ENCODE peak calls at places on chromosomes 2 and 18, in seven cellular contexts. A is prostate gland, R is endothelial cell of umbilical vein, P is sigmoid colon, T is PC-9, B is colonic mucosa, Y is AG04450. W is an unnamed sample. For H3K9me3, the result is how much of the 10 kb centered on the place peaks cover.

GRCh38 chr2:203673933-203674332 is 32.5 kb upstream of the CD28 start:
- DNase-seq in Y (no peak), P (no peak), B (no peak), T (no peak), A (no peak), R (no peak), W (no peak)

GRCh38 chr18:50559750-50560680 is at the start of gene MAPK4:
- DNase-seq in Y (no peak), R (no peak), A (peak), T (no peak), P (peak), B (peak), W (peak)

GRCh38 chr2:48313036-48313877 is 216.7 kb upstream of the STON1 start:
- DNase-seq in P (no peak), A (no peak), Y (no peak), R (no peak), T (no peak), B (no peak), W (no peak)

GRCh38 chr2:48530033-48530804 is at the start of gene STON1:
- DNase-seq in A (peak), R (peak), P (peak), Y (no peak), T (no peak), B (peak), W (peak)

GRCh38 chr2:202378001-202378400 is 1.9 kb downstream of the BMPR2 start:
- DNase-seq in A (no peak), R (peak), P (no peak), T (no peak), B (no peak), Y (no peak), W (no peak)

GRCh38 chr18:9574473-9575115 is 39.8 kb downstream of the PPP4R1 start:
- DNase-seq in T (no peak), A (no peak), Y (no peak), B (no peak), P (no peak), R (no peak), W (no peak)

GRCh38 chr18:63831080-63831788 is 56.0 kb downstream of the SERPINB7 start:
- DNase-seq in T (no peak), P (no peak), Y (no peak), A (no peak), B (no peak), R (no peak), W (no peak)

GRCh38 chr2:159589286-159589685 is 27.1 kb downstream of the BAZ2B start:
- DNase-seq in R (no peak), T (no peak), P (no peak), A (no peak), Y (no peak), B (no peak), W (no peak)

GRCh38 chr2:64876137-64876647 is 113.0 kb upstream of the SLC1A4 start:
- DNase-seq in P (no peak), T (peak), B (peak), R (peak), Y (no peak), A (no peak), W (no peak)

GRCh38 chr2:134217316-134217715 is 36.6 kb upstream of the MGAT5 start:
- DNase-seq in B (no peak), T (no peak), A (no peak), Y (no peak), P (no peak), R (no peak), W (no peak)

GRCh38 chr2:45013229-45014015 is 4.2 kb upstream of the SIX2 start:
- DNase-seq in B (no peak), A (no peak), P (no peak), T (no peak), Y (no peak), R (no peak), W (no peak)

GRCh38 chr2:230496891-230497290 is 80.9 kb downstream of the SP100 start:
- DNase-seq in R (no peak), A (no peak), B (no peak), Y (no peak), P (no peak), T (no peak), W (no peak)

GRCh38 chr2:30686000-30686399 is 121.2 kb downstream of the CAPN13 start:
- DNase-seq in P (peak), T (peak), R (no peak), A (no peak), B (no peak), Y (no peak), W (no peak)

GRCh38 chr18:3332376-3332775 is 70.4 kb downstream of the MYL12B start:
- DNase-seq in R (no peak), Y (no peak), A (no peak), T (no peak), B (no peak), P (no peak), W (no peak)

GRCh38 chr18:66439670-66440069 is 164.2 kb downstream of the CDH19 start:
- DNase-seq in A (no peak), Y (no peak), B (no peak), P (no peak), R (no peak), T (no peak), W (peak)

GRCh38 chr2:195805283-195805976 is 148.4 kb downstream of the SLC39A10 start:
- DNase-seq in T (no peak), P (no peak), Y (no peak), R (no peak), A (no peak), B (no peak), W (no peak)

GRCh38 chr2:215401896-215402379 is 33.9 kb downstream of the FN1 start:
- DNase-seq in P (no peak), T (no peak), R (no peak), A (no peak), B (no peak), Y (peak), W (no peak)

GRCh38 chr18:36186461-36187137 is 698 bp upstream of the MOCOS start:
- DNase-seq in Y (no peak), R (no peak), T (no peak), P (no peak), B (peak), A (no peak), W (peak)

GRCh38 chr2:2569306-2569705 is 238.2 kb upstream of the MYT1L start:
- DNase-seq in Y (no peak), R (no peak), P (no peak), B (no peak), T (no peak), A (no peak), W (no peak)

GRCh38 chr2:119694994-119695521 is 16.1 kb downstream of the TMEM177 start:
- DNase-seq in B (no peak), T (no peak), R (peak), P (no peak), A (peak), Y (no peak), W (no peak)

GRCh38 chr18:31954349-31954748 is 11.4 kb upstream of the TRAPPC8 start:
- DNase-seq in P (no peak), B (peak), A (no peak), R (no peak), Y (no peak), T (no peak), W (no peak)

GRCh38 chr2:50116611-50117010 is 915.3 kb downstream of the NRXN1 start:
- DNase-seq in T (no peak), B (no peak), P (no peak), Y (no peak), A (no peak), R (no peak), W (no peak)

GRCh38 chr2:37856101-37856751 is 68.9 kb upstream of the RMDN2 start:
- DNase-seq in P (peak), R (no peak), Y (no peak), T (no peak), B (no peak), A (no peak), W (peak)

GRCh38 chr2:227657204-227657845 is 9.3 kb upstream of the SCYGR5 start:
- DNase-seq in A (no peak), P (no peak), Y (no peak), T (no peak), R (no peak), B (no peak), W (no peak)

GRCh38 chr2:95115418-95115817 is 6.2 kb downstream of the MRPS5 start:
- DNase-seq in Y (peak), R (peak), T (peak), P (peak), A (peak), B (peak), W (peak)

GRCh38 chr2:66466435-66466834 is 31.5 kb downstream of the MEIS1 start:
- DNase-seq in P (no peak), B (no peak), Y (no peak), A (peak), R (no peak), T (no peak), W (no peak)

GRCh38 chr2:170816499-170817246 is at the start of gene GAD1:
- DNase-seq in R (peak), P (peak), A (peak), Y (no peak), T (peak), B (peak), W (peak)

GRCh38 chr2:65054749-65055426 is 1.3 kb upstream of the CEP68 start:
- DNase-seq in B (no peak), P (no peak), Y (no peak), R (no peak), T (no peak), A (no peak), W (no peak)

GRCh38 chr2:68799138-68799537 is 64.5 kb downstream of the ARHGAP25 start:
- DNase-seq in B (no peak), A (peak), Y (no peak), R (no peak), T (no peak), P (no peak), W (no peak)

GRCh38 chr2:187567126-187567525 is 12.9 kb upstream of the TFPI start:
- DNase-seq in Y (peak), T (no peak), P (no peak), B (no peak), A (no peak), R (peak), W (no peak)

GRCh38 chr18:79896746-79897145 is 54.7 kb downstream of the SLC66A2 start:
- DNase-seq in T (no peak), P (no peak), R (no peak), B (no peak), Y (no peak), A (no peak), W (no peak)
- H3K9me3 ChIP-seq in T (under half), P (under half), R (under half), B (under half), Y (half or more), A (under half), W (under half)

DNA sequence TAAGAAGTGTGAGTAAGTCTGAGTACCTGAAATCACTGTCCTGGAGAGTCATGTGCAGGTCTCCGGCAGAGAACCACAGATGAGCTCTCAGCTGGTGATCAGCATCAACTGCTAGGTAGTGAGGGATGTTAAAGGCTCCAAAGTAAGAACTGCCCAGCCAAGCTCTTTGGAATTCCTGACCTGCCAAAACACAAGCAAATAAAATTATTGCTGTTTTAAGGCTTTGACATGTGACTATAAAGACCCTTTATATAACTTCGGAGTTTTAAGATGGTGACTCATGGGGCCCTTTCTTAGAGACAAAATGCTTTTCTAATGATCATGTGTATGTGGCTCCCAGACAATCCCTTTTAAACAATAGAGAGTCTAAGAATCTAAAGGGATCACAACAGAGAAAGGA is 855.7 kb downstream of the TRIB2 start:
- DNase-seq in Y (no peak), R (no peak), B (no peak), T (no peak), A (no peak), P (no peak), W (no peak)
- H3K9me3 ChIP-seq in Y (under half), R (under half), B (under half), T (under half), A (under half), P (under half), W (under half)

DNA sequence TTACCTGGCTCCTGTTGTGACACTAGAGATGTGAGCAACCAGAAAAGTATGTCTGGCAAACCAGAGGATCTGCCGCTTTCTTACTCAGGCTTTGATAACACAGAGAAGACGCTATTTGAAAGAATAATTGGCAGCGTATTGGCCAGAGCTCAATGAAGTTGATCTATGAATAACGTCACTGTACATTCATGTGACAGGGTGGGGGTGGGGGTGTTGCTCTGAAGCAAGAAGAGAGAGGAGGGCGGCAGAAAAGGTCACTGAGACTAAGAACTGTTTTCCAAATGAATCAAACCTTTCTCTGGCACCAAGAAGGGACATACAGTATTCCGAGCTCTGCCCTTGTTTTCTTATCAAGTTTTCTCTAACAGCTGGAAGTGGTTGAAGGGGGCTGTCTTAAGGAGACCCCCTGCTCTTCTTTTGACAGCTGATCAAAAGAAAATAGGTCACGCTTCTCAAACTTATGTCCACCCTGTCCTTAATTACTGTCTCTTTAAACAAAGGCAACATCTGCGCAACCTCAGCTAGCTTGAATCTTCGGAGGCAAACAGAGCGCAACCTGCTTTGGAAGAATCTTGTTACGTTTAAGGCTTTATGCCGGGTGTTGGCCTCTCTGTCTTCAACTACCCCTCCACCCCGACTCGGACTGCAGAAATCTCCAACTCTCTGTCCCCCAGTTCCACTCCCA is 1.5 kb upstream of the ONECUT2 start:
- DNase-seq in T (peak), A (no peak), P (no peak), Y (no peak), R (no peak), B (no peak), W (no peak)
- H3K9me3 ChIP-seq in T (under half), A (under half), P (under half), Y (under half), R (under half), B (under half), W (under half)

DNA sequence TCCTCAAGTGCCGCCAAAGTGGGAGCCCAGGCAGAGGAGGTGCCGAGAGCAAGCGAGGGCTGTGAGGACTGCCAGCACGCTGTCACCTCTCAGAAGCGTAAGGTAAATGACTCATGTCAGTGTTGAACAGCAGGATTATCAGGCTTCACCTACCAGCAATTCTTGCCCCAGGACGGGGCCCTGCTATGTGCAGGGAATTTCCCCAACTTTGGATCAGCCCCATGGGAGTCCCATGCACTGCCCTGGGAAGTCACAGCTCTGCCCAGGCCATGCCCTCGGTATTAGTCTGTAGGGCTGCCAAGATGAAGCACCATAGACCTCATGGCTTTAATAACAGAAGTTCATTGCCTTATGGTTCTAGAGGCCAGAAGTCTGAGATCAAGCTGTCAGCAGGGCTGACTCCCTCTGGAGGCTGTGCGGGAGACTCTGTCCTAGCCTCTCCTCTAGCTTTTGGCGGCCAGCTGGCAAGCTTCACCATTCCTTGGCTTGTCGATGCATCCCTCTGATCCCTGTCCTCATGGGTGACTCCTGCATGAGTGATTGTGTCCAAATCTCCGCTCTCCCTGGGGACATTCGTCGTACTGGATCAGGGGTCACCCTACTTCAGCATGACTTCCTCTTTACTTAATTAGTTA is 55.9 kb downstream of the TRPM8 start:
- DNase-seq in B (no peak), R (no peak), A (no peak), P (no peak), T (peak), Y (no peak), W (no peak)
- H3K9me3 ChIP-seq in B (under half), R (under half), A (under half), P (under half), T (under half), Y (under half), W (under half)

GRCh38 chr18:10926565-10927194 is 222.7 kb downstream of the PIEZO2 start:
- DNase-seq in P (no peak), T (no peak), A (no peak), Y (no peak), R (peak), B (no peak), W (no peak)

GRCh38 chr18:10930078-10930477 is 219.3 kb downstream of the PIEZO2 start:
- DNase-seq in B (no peak), A (no peak), R (no peak), P (no peak), T (no peak), Y (no peak), W (no peak)

GRCh38 chr18:10927290-10927979 is 221.9 kb downstream of the PIEZO2 start:
- DNase-seq in R (peak), A (no peak), B (no peak), Y (peak), T (no peak), P (no peak), W (no peak)

GRCh38 chr18:10927980-10928605 is 221.3 kb downstream of the PIEZO2 start:
- DNase-seq in B (no peak), A (no peak), P (no peak), Y (no peak), T (no peak), R (no peak), W (no peak)

DNA sequence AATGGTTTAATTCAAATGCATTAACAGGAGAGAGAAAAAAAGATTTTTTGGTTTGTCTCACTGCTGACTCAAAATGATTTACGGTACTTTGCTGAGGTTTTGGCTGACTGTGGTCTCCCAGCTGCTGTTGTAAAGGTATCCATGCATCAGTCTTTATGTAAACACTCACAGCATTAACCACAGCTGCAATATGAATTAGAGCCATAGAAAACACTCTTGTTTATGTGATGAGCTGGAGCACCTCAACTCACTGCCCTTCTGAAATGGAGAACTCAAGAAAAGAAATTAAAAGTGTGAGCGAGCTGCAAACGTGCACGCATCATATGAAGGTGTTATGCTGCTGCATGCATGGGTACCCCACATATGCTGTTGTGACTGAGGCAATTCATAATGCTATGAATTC is 220.4 kb downstream of the PIEZO2 start:
- DNase-seq in A (no peak), Y (peak), P (no peak), R (no peak), B (no peak), T (no peak), W (no peak)
- H3K9me3 ChIP-seq in A (under half), Y (under half), P (under half), R (under half), B (under half), T (under half), W (under half)

DNA sequence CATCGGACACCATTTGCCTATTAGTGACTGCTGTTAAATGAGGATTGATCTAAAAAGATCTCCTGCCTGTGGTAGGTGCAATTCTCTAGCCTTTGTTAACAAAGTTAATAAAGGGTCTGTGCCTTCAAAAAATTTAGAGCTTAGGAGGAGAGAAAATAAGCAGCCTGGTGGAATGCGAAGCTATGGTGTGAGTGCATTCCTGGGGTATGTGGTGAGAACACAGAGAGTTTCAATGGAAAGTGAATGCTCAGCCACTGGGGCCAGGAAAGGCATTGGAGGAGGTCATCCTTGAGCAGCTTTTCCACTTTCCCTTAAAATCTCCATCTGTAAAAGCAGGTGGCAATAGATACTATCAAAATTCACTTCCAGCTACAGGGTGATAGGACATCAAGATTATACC is 331.2 kb upstream of the LRATD1 start:
- DNase-seq in A (no peak), B (no peak), T (no peak), Y (no peak), P (no peak), R (no peak), W (no peak)
- H3K9me3 ChIP-seq in A (under half), B (under half), T (under half), Y (under half), P (under half), R (under half), W (under half)

GRCh38 chr18:905948-906415 is 1.3 kb downstream of the ADCYAP1 start:
- DNase-seq in Y (no peak), P (no peak), R (no peak), T (no peak), B (no peak), A (no peak), W (no peak)
- H3K9me3 ChIP-seq in Y (under half), P (under half), R (under half), T (under half), B (under half), A (under half), W (under half)

GRCh38 chr2:98808546-98808945 is 77.6 kb upstream of the MGAT4A start:
- DNase-seq in B (no peak), P (no peak), Y (no peak), T (no peak), R (no peak), A (no peak), W (no peak)

GRCh38 chr2:98809878-98810587 is 79.1 kb upstream of the MGAT4A start:
- DNase-seq in P (no peak), T (no peak), A (no peak), Y (no peak), B (no peak), R (no peak), W (no peak)

GRCh38 chr2:98810588-98810928 is 79.6 kb upstream of the MGAT4A start:
- DNase-seq in A (no peak), B (no peak), T (no peak), P (no peak), R (no peak), Y (no peak), W (no peak)

GRCh38 chr2:98807221-98807620 is 76.3 kb upstream of the MGAT4A start:
- DNase-seq in B (no peak), R (no peak), A (no peak), P (no peak), Y (no peak), T (no peak), W (no peak)

DNA sequence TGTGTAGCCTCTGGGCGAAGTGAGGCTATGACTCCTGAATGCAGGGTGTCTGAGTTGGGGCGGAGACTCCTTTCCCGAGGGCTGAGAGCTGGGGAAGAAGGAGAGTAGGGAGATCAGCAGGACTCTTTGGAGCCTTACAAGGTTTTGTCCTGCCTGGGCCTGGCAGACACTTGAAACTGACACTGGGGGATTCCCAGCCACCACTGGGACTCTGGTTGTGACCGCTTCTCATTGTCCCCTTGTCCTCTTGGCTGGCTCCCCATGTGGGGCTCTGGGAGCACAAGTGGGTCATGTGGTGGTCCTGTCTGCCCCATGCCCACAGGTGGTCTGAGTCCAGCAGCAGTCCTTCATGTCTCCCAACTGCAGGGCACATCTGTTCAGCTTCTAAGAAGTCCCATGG is 78.2 kb upstream of the MGAT4A start:
- DNase-seq in B (no peak), R (no peak), T (no peak), A (no peak), Y (no peak), P (no peak), W (no peak)
- H3K9me3 ChIP-seq in B (under half), R (under half), T (under half), A (under half), Y (under half), P (under half), W (under half)

W was measured in kidney.